ENCODE peak calls at places on chromosome 9, in eight cellular contexts. One of them, this sample, is unnamed.

GRCh38 chr9:106960238-106960637 is 97.3 kb downstream of the ZNF462 start:
- DNase-seq in cardiac muscle cell: no peak
- DNase-seq in RWPE1: no peak
- DNase-seq in osteoblast: no peak
- DNase-seq in heart left ventricle: no peak
- DNase-seq in fibroblast of mammary gland: no peak
- DNase-seq in GM12865: no peak
- DNase-seq in WTC11: no peak
- DNase-seq in this sample: no peak

GRCh38 chr9:90898229-90898628 is 96.6 kb downstream of the SYK start:
- DNase-seq in WTC11: no peak
- DNase-seq in RWPE1: no peak
- DNase-seq in cardiac muscle cell: peak
- DNase-seq in fibroblast of mammary gland: peak
- DNase-seq in GM12865: no peak
- DNase-seq in osteoblast: no peak
- DNase-seq in heart left ventricle: no peak
- DNase-seq in this sample: no peak

GRCh38 chr9:112887377-112887776 is 3.3 kb downstream of the SLC46A2 start:
- DNase-seq in osteoblast: no peak
- DNase-seq in RWPE1: no peak
- DNase-seq in cardiac muscle cell: no peak
- DNase-seq in heart left ventricle: no peak
- DNase-seq in WTC11: peak
- DNase-seq in fibroblast of mammary gland: peak
- DNase-seq in GM12865: peak
- DNase-seq in this sample: no peak

GRCh38 chr9:100472725-100473261 is at the start of gene TMEFF1:
- DNase-seq in RWPE1: peak
- DNase-seq in GM12865: peak
- DNase-seq in osteoblast: peak
- DNase-seq in WTC11: peak
- DNase-seq in fibroblast of mammary gland: no peak
- DNase-seq in cardiac muscle cell: peak
- DNase-seq in heart left ventricle: peak
- DNase-seq in this sample: peak

GRCh38 chr9:135520916-135521607 is at the start of gene LCN1:
- DNase-seq in GM12865: no peak
- DNase-seq in WTC11: no peak
- DNase-seq in heart left ventricle: no peak
- DNase-seq in cardiac muscle cell: no peak
- DNase-seq in osteoblast: peak
- DNase-seq in fibroblast of mammary gland: no peak
- DNase-seq in RWPE1: no peak
- DNase-seq in this sample: peak

GRCh38 chr9:125255781-125256391 is 5.7 kb upstream of the GAPVD1 start:
- DNase-seq in fibroblast of mammary gland: no peak
- DNase-seq in WTC11: peak
- DNase-seq in cardiac muscle cell: peak
- DNase-seq in osteoblast: no peak
- DNase-seq in heart left ventricle: no peak
- DNase-seq in RWPE1: no peak
- DNase-seq in GM12865: no peak
- DNase-seq in this sample: no peak

GRCh38 chr9:115998661-115999060 is 154.9 kb upstream of the PAPPA start:
- DNase-seq in fibroblast of mammary gland: no peak
- DNase-seq in osteoblast: no peak
- DNase-seq in GM12865: no peak
- DNase-seq in cardiac muscle cell: no peak
- DNase-seq in RWPE1: no peak
- DNase-seq in heart left ventricle: no peak
- DNase-seq in WTC11: no peak
- DNase-seq in this sample: no peak

GRCh38 chr9:119052339-119053030 is 316.8 kb downstream of the BRINP1 start:
- DNase-seq in fibroblast of mammary gland: no peak
- DNase-seq in WTC11: no peak
- DNase-seq in GM12865: no peak
- DNase-seq in RWPE1: peak
- DNase-seq in cardiac muscle cell: no peak
- DNase-seq in osteoblast: no peak
- DNase-seq in heart left ventricle: peak
- DNase-seq in this sample: no peak

GRCh38 chr9:128020692-128021091 is 39.9 kb upstream of the EEIG1 start:
- DNase-seq in RWPE1: no peak
- DNase-seq in fibroblast of mammary gland: no peak
- DNase-seq in osteoblast: no peak
- DNase-seq in heart left ventricle: no peak
- DNase-seq in WTC11: peak
- DNase-seq in cardiac muscle cell: no peak
- DNase-seq in GM12865: no peak
- DNase-seq in this sample: no peak

GRCh38 chr9:69472101-69472625 is 147.1 kb downstream of the ENTREP1 start:
- DNase-seq in WTC11: no peak
- DNase-seq in RWPE1: no peak
- DNase-seq in GM12865: no peak
- DNase-seq in cardiac muscle cell: no peak
- DNase-seq in heart left ventricle: no peak
- DNase-seq in fibroblast of mammary gland: no peak
- DNase-seq in osteoblast: no peak
- DNase-seq in this sample: no peak

GRCh38 chr9:107953556-107954158 is 464.1 kb upstream of the KLF4 start:
- DNase-seq in fibroblast of mammary gland: no peak
- DNase-seq in heart left ventricle: no peak
- DNase-seq in WTC11: no peak
- DNase-seq in GM12865: no peak
- DNase-seq in osteoblast: no peak
- DNase-seq in cardiac muscle cell: no peak
- DNase-seq in RWPE1: no peak
- DNase-seq in this sample: no peak

GRCh38 chr9:69420611-69421270 is 95.7 kb downstream of the ENTREP1 start:
- DNase-seq in heart left ventricle: no peak
- DNase-seq in cardiac muscle cell: no peak
- DNase-seq in WTC11: no peak
- DNase-seq in osteoblast: no peak
- DNase-seq in GM12865: no peak
- DNase-seq in RWPE1: no peak
- DNase-seq in fibroblast of mammary gland: no peak
- DNase-seq in this sample: no peak

GRCh38 chr9:110214090-110214489 is 6.1 kb upstream of the C9orf152 start:
- DNase-seq in GM12865: no peak
- DNase-seq in fibroblast of mammary gland: peak
- DNase-seq in heart left ventricle: no peak
- DNase-seq in osteoblast: peak
- DNase-seq in WTC11: no peak
- DNase-seq in cardiac muscle cell: no peak
- DNase-seq in RWPE1: no peak
- DNase-seq in this sample: no peak

GRCh38 chr9:136655244-136656225 is 7.2 kb upstream of the EGFL7 start:
- DNase-seq in WTC11: no peak
- DNase-seq in cardiac muscle cell: no peak
- DNase-seq in GM12865: no peak
- DNase-seq in RWPE1: no peak
- DNase-seq in fibroblast of mammary gland: no peak
- DNase-seq in heart left ventricle: peak
- DNase-seq in osteoblast: no peak
- DNase-seq in this sample: no peak

GRCh38 chr9:132973713-132974112 is 4.8 kb upstream of the GFI1B start:
- DNase-seq in heart left ventricle: no peak
- DNase-seq in osteoblast: peak
- DNase-seq in fibroblast of mammary gland: peak
- DNase-seq in GM12865: peak
- DNase-seq in WTC11: no peak
- DNase-seq in RWPE1: peak
- DNase-seq in cardiac muscle cell: no peak
- DNase-seq in this sample: no peak

GRCh38 chr9:98809311-98810105 is 2.0 kb downstream of the GALNT12 start:
- DNase-seq in cardiac muscle cell: no peak
- DNase-seq in WTC11: no peak
- DNase-seq in RWPE1: no peak
- DNase-seq in GM12865: no peak
- DNase-seq in fibroblast of mammary gland: no peak
- DNase-seq in osteoblast: no peak
- DNase-seq in heart left ventricle: no peak
- DNase-seq in this sample: no peak

GRCh38 chr9:88976888-88977257 is 14.4 kb upstream of the S1PR3 start:
- DNase-seq in fibroblast of mammary gland: no peak
- DNase-seq in cardiac muscle cell: no peak
- DNase-seq in osteoblast: no peak
- DNase-seq in WTC11: no peak
- DNase-seq in RWPE1: no peak
- DNase-seq in heart left ventricle: no peak
- DNase-seq in GM12865: no peak
- DNase-seq in this sample: no peak

GRCh38 chr9:38178282-38178681 is 109.3 kb upstream of the SHB start:
- DNase-seq in RWPE1: peak
- DNase-seq in GM12865: no peak
- DNase-seq in cardiac muscle cell: no peak
- DNase-seq in heart left ventricle: no peak
- DNase-seq in WTC11: no peak
- DNase-seq in fibroblast of mammary gland: no peak
- DNase-seq in osteoblast: no peak
- DNase-seq in this sample: no peak

GRCh38 chr9:37466037-37466709 is 923 bp upstream of the ZBTB5 start:
- DNase-seq in heart left ventricle: peak
- DNase-seq in GM12865: peak
- DNase-seq in osteoblast: peak
- DNase-seq in WTC11: peak
- DNase-seq in cardiac muscle cell: peak
- DNase-seq in RWPE1: peak
- DNase-seq in fibroblast of mammary gland: no peak
- DNase-seq in this sample: peak

DNA sequence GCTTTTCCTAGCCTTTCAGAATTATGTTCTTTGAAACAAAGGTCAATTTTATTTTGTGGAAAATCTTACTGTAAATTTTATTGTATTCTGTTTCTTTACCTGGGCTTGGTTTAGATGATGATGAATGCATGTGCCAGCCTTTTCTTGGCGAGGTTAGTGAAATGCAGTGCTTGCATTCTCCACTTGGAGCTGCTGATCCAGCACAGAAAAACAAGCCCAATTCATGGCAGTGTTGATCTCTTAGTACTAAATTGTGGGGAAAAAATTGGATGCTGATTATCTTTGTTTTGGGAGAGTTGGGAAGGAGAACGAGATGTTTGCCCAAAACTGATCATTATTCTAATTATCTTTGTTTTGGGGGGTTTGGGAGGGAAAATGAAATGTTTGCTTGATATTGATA is 3.7 kb downstream of the HABP4 start:
- DNase-seq in fibroblast of mammary gland: peak
- DNase-seq in RWPE1: peak
- DNase-seq in heart left ventricle: peak
- DNase-seq in osteoblast: peak
- DNase-seq in WTC11: no peak
- DNase-seq in GM12865: peak
- DNase-seq in cardiac muscle cell: peak
- DNase-seq in this sample: no peak
- TF ChIP-seq CTCF in fibroblast of mammary gland: peak
- TF ChIP-seq CTCF in RWPE1: peak
- TF ChIP-seq CTCF in heart left ventricle: peak
- TF ChIP-seq CTCF in osteoblast: peak
- TF ChIP-seq CTCF in WTC11: no peak
- TF ChIP-seq CTCF in GM12865: peak
- TF ChIP-seq CTCF in cardiac muscle cell: peak
- TF ChIP-seq CTCF in this sample: no peak

GRCh38 chr9:15401266-15401665 is 21.4 kb upstream of the SNAPC3 start:
- DNase-seq in fibroblast of mammary gland: no peak
- DNase-seq in GM12865: no peak
- DNase-seq in RWPE1: no peak
- DNase-seq in osteoblast: peak
- DNase-seq in WTC11: no peak
- DNase-seq in cardiac muscle cell: no peak
- DNase-seq in heart left ventricle: no peak
- DNase-seq in this sample: no peak

GRCh38 chr9:15400281-15400941 is 22.3 kb upstream of the SNAPC3 start:
- DNase-seq in RWPE1: no peak
- DNase-seq in GM12865: no peak
- DNase-seq in heart left ventricle: no peak
- DNase-seq in osteoblast: no peak
- DNase-seq in fibroblast of mammary gland: no peak
- DNase-seq in cardiac muscle cell: no peak
- DNase-seq in WTC11: no peak
- DNase-seq in this sample: no peak

GRCh38 chr9:15404171-15404570 is 18.5 kb upstream of the SNAPC3 start:
- DNase-seq in cardiac muscle cell: no peak
- DNase-seq in GM12865: no peak
- DNase-seq in heart left ventricle: no peak
- DNase-seq in osteoblast: peak
- DNase-seq in RWPE1: no peak
- DNase-seq in fibroblast of mammary gland: peak
- DNase-seq in WTC11: no peak
- DNase-seq in this sample: no peak

GRCh38 chr9:15403155-15403554 is 19.5 kb upstream of the SNAPC3 start:
- DNase-seq in heart left ventricle: no peak
- DNase-seq in GM12865: peak
- DNase-seq in WTC11: peak
- DNase-seq in fibroblast of mammary gland: peak
- DNase-seq in cardiac muscle cell: peak
- DNase-seq in osteoblast: no peak
- DNase-seq in RWPE1: no peak
- DNase-seq in this sample: no peak
- TF ChIP-seq CTCF in heart left ventricle: peak
- TF ChIP-seq CTCF in GM12865: peak
- TF ChIP-seq CTCF in WTC11: peak
- TF ChIP-seq CTCF in fibroblast of mammary gland: peak
- TF ChIP-seq CTCF in cardiac muscle cell: no peak
- TF ChIP-seq CTCF in osteoblast: peak
- TF ChIP-seq CTCF in RWPE1: peak
- TF ChIP-seq CTCF in this sample: no peak

DNA sequence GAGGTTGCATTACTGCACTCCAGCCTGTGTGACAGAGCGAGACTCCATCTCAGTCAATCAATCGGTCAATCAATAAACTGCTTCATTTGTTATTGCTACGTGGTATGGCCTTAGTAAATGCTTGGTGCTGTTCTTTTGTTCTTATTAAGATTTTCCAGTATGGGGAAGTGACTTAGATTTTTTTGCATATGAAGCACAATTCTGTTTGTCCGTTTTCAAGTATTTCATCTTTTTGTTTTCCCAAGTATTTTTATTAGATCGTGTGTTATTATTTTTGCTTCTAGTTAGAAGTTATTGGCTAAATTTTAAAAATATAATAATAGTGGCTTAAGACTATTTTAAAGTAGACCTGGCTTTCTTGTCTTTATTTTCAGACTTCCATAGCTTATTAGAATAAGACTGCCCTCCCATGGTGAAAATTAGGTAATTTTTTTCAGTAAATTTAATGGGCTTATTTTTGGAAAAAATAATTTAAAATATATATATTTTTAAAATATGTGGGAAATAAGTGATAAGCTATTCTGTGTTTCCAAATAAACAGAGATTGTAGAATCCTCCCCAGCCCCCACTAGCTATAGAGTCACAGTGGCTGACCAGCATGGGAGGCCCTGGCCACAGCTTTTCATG is 14.7 kb upstream of the OMD start:
- DNase-seq in RWPE1: peak
- DNase-seq in WTC11: no peak
- DNase-seq in osteoblast: no peak
- DNase-seq in GM12865: no peak
- DNase-seq in fibroblast of mammary gland: peak
- DNase-seq in heart left ventricle: no peak
- DNase-seq in cardiac muscle cell: no peak
- DNase-seq in this sample: no peak
- TF ChIP-seq CTCF in RWPE1: peak
- TF ChIP-seq CTCF in WTC11: no peak
- TF ChIP-seq CTCF in osteoblast: peak
- TF ChIP-seq CTCF in GM12865: no peak
- TF ChIP-seq CTCF in fibroblast of mammary gland: peak
- TF ChIP-seq CTCF in heart left ventricle: peak
- TF ChIP-seq CTCF in cardiac muscle cell: peak
- TF ChIP-seq CTCF in this sample: peak

GRCh38 chr9:71210326-71210725 is 88.9 kb upstream of the TRPM3 start:
- DNase-seq in fibroblast of mammary gland: no peak
- DNase-seq in WTC11: no peak
- DNase-seq in cardiac muscle cell: no peak
- DNase-seq in osteoblast: no peak
- DNase-seq in GM12865: no peak
- DNase-seq in RWPE1: no peak
- DNase-seq in heart left ventricle: no peak
- DNase-seq in this sample: no peak
- TF ChIP-seq CTCF in fibroblast of mammary gland: no peak
- TF ChIP-seq CTCF in WTC11: no peak
- TF ChIP-seq CTCF in cardiac muscle cell: no peak
- TF ChIP-seq CTCF in osteoblast: no peak
- TF ChIP-seq CTCF in GM12865: no peak
- TF ChIP-seq CTCF in RWPE1: no peak
- TF ChIP-seq CTCF in heart left ventricle: no peak
- TF ChIP-seq CTCF in this sample: no peak

This sample was measured in mesothelial cell of epicardium.